ENCODE peak calls at places on chromosomes 11 and 22, in ten cellular contexts. G, C, U, L, R, F, S, H, I and O are unnamed samples.

GRCh38 chr22:39715778-39716495 is 145.4 kb downstream of the CACNA1I start:
- DNase-seq in S (no peak), L (no peak), C (no peak), R (no peak), G (no peak), I (no peak), H (no peak), F (no peak), U (no peak), O (no peak)

GRCh38 chr11:35045219-35045819 is 93.7 kb upstream of the CD44 start:
- DNase-seq in R (no peak), U (no peak), H (no peak), C (no peak), F (no peak), G (no peak), S (peak), L (peak), I (peak), O (no peak)

GRCh38 chr11:124676386-124676785 is 2.7 kb downstream of the SPA17 start:
- DNase-seq in H (peak), S (no peak), C (no peak), R (peak), L (no peak), I (no peak), G (no peak), U (no peak), F (no peak), O (no peak)

GRCh38 chr11:93852242-93852641 is 1.8 kb upstream of the VSTM5 start:
- DNase-seq in G (no peak), I (no peak), S (no peak), H (no peak), L (no peak), C (no peak), F (no peak), U (no peak), R (no peak), O (no peak)

GRCh38 chr11:6377902-6378694 is 12.2 kb upstream of the SMPD1 start:
- DNase-seq in I (no peak), U (no peak), G (no peak), C (no peak), S (no peak), R (no peak), H (no peak), L (no peak), F (no peak), O (no peak)

GRCh38 chr11:86717817-86718501 is 45.5 kb upstream of the ME3 start:
- DNase-seq in S (no peak), R (no peak), C (no peak), I (no peak), U (no peak), G (no peak), F (no peak), L (no peak), H (no peak), O (no peak)

GRCh38 chr22:27194096-27194748 is 536.8 kb downstream of the MIAT start:
- DNase-seq in H (no peak), U (no peak), G (no peak), C (no peak), F (no peak), L (no peak), I (no peak), S (no peak), R (no peak), O (no peak)

GRCh38 chr11:44564653-44565007 is 833 bp upstream of the CD82 start:
- DNase-seq in F (peak), C (peak), H (peak), G (no peak), L (no peak), U (no peak), R (peak), S (no peak), I (no peak), O (peak)

GRCh38 chr22:19896665-19897355 is 42.1 kb upstream of the GNB1L start:
- DNase-seq in U (no peak), C (no peak), G (no peak), I (no peak), H (no peak), L (no peak), F (no peak), S (no peak), R (no peak), O (no peak)

GRCh38 chr11:110990316-110990715 is 255.2 kb upstream of the POU2AF2 start:
- DNase-seq in C (no peak), F (no peak), I (no peak), S (no peak), U (no peak), H (peak), L (no peak), G (no peak), R (peak), O (no peak)

GRCh38 chr11:40293655-40294342 is 1165.7 kb downstream of the LRRC4C start:
- DNase-seq in U (no peak), R (peak), F (no peak), S (no peak), H (peak), G (peak), C (peak), L (no peak), I (peak), O (peak)

GRCh38 chr11:46359936-46360335 is 12.7 kb downstream of the DGKZ start:
- DNase-seq in C (no peak), I (no peak), L (no peak), R (peak), H (peak), G (no peak), S (no peak), U (no peak), F (no peak), O (no peak)

GRCh38 chr22:50190182-50190951 is 4.7 kb downstream of the TRABD start:
- DNase-seq in R (no peak), S (peak), U (peak), C (peak), F (peak), I (peak), L (peak), H (peak), G (no peak), O (peak)

GRCh38 chr11:58186938-58187337 is 1.9 kb upstream of the OR9Q2 start:
- DNase-seq in I (no peak), S (no peak), G (no peak), F (no peak), C (no peak), U (no peak), L (no peak), R (no peak), H (no peak), O (no peak)

GRCh38 chr11:130213143-130213978 is 53.8 kb downstream of the ST14 start:
- DNase-seq in G (no peak), U (peak), H (peak), F (no peak), L (peak), S (no peak), R (peak), C (peak), I (peak), O (no peak)

GRCh38 chr11:113475160-113475761 is at the start of gene DRD2:
- DNase-seq in C (no peak), R (no peak), H (peak), F (no peak), L (no peak), S (no peak), U (no peak), I (no peak), G (no peak), O (no peak)

GRCh38 chr11:113077379-113077778 is 116.2 kb downstream of the NCAM1 start:
- DNase-seq in S (no peak), G (no peak), U (no peak), L (no peak), F (no peak), C (no peak), I (no peak), R (no peak), H (no peak), O (no peak)

GRCh38 chr11:73597340-73597955 is 464 bp downstream of the FAM168A start:
- DNase-seq in I (no peak), R (no peak), F (peak), U (peak), G (no peak), H (peak), S (no peak), C (no peak), L (no peak), O (no peak)

GRCh38 chr11:35723493-35724284 is 61.1 kb downstream of the TRIM44 start:
- DNase-seq in S (no peak), C (no peak), G (no peak), L (no peak), I (no peak), H (no peak), F (no peak), U (no peak), R (peak), O (peak)

GRCh38 chr11:12192796-12193514 is 82.6 kb downstream of the MICAL2 start:
- DNase-seq in F (no peak), H (no peak), C (no peak), G (no peak), I (no peak), L (no peak), S (no peak), U (no peak), R (no peak), O (no peak)

GRCh38 chr11:17381156-17381555 is 7.3 kb downstream of the KCNJ11 start:
- DNase-seq in H (no peak), L (no peak), F (no peak), I (no peak), R (peak), G (no peak), U (no peak), S (no peak), C (no peak), O (no peak)

GRCh38 chr11:35487532-35488078 is 37.8 kb downstream of the PAMR1 start:
- DNase-seq in I (no peak), S (no peak), U (no peak), L (no peak), C (no peak), G (peak), F (no peak), R (peak), H (peak), O (peak)